ENCODE peak calls at places on chromosomes 7 and 10, in five cellular contexts. L is Panc1, X is stomach, W is sigmoid colon, E is transverse colon. P is an unnamed sample.

GRCh38 chr7:89312561-89312960 is 517.0 kb upstream of the TEX47 start:
- DNase-seq in L (no peak), X (no peak), W (no peak), E (no peak), P (no peak)

GRCh38 chr7:155296006-155296787 is 1.5 kb upstream of the INSIG1 start:
- DNase-seq in L (no peak), X (no peak), W (no peak), E (no peak), P (no peak)

GRCh38 chr7:117951285-117951684 is 78.0 kb upstream of the CTTNBP2 start:
- DNase-seq in L (no peak), X (no peak), W (no peak), E (no peak), P (no peak)

GRCh38 chr10:123381271-123381670 is 227.1 kb downstream of the BUB3 start:
- DNase-seq in L (no peak), X (no peak), W (no peak), E (no peak), P (no peak)

GRCh38 chr7:89623018-89623672 is 531.1 kb upstream of the STEAP1 start:
- DNase-seq in L (peak; percentile 32), X (no peak), W (no peak), E (no peak), P (no peak)

GRCh38 chr7:12067156-12067831 is 143.8 kb upstream of the TMEM106B start:
- DNase-seq in L (no peak), X (peak; percentile 59), W (peak; percentile 61), E (peak; percentile 67), P (no peak)

GRCh38 chr7:108211382-108212201 is 81.4 kb upstream of the LAMB4 start:
- DNase-seq in L (no peak), X (peak; percentile 31), W (no peak), E (peak; percentile 25), P (no peak)

GRCh38 chr7:105298004-105298403 is 90.7 kb downstream of the SRPK2 start:
- DNase-seq in L (no peak), X (no peak), W (no peak), E (no peak), P (no peak)

GRCh38 chr10:102435098-102435497 is 2.7 kb upstream of the CUEDC2 start:
- DNase-seq in L (no peak), X (no peak), W (no peak), E (no peak), P (no peak)
- H3K4me3 ChIP-seq in L (peak overlapping the region; percentile 10), X (no peak overlapping the region), W (no peak overlapping the region), E (no peak overlapping the region), P (peak overlapping the region; percentile 68)

DNA sequence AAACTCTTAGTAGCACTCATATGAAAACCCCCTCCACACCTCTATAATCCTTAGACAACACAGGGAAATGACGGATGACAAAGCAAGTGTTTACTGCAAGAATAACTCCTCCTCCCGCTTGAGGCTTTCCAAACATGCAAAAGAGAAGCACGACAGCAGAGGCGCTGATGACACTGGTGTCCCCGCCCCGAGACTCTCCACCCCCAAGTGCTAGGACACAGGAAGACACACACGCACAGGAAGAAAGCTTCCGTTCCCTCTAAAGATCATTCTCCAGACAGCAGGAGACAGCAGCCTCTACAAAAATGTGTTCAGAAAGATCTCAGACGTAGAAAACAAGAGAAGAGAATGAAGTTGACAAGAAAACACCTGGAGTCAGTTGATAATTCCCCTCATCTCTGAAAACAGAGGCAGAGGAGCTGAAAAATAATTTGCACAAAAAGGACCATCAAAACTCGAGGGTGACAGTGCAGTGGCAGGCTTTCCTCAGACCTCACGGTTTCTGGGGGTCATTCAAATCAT is 90.2 kb downstream of the DLG5 start:
- DNase-seq in L (no peak), X (peak; percentile 57), W (no peak), E (peak; percentile 68), P (peak; percentile 69)
- TF ChIP-seq POLR2AphosphoS5 in L (no peak), X (peak; percentile 41), W (no peak), E (no peak), P (no peak)

GRCh38 chr7:158733762-158734494 is 29.3 kb upstream of the NCAPG2 start:
- DNase-seq in L (no peak), X (no peak), W (no peak), E (no peak), P (no peak)
- TF ChIP-seq CTCF in L (no peak), X (no peak), W (no peak), E (peak; percentile 9), P (no peak)

GRCh38 chr7:100432053-100432452 is 2.4 kb downstream of the MEPCE start:
- DNase-seq in L (no peak), X (no peak), W (no peak), E (no peak), P (no peak)
- H3K4me3 ChIP-seq in L (peak overlapping the region; percentile 66), X (no peak overlapping the region), W (no peak overlapping the region), E (no peak overlapping the region), P (peak overlapping the region; percentile 98)

DNA sequence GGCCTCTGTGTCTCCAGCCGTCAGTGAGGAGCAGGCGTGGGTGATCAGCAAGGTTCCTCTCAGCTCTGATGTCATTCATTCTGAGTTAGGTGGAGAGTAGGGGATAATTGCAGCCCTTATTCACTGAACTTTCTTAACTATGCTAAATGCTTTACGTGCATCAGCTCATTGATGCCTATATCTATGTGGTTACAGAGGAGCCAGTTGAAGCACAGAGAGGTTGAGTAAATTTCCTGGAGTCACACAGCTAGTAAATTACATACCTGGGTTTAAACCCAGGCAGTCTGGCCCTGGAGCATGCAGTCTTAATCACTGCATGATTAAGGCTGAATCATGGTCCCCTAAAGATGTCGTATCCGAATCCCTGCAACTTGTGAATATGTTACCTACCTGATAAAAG is 99.6 kb downstream of the GRK5 start:
- DNase-seq in L (no peak), X (no peak), W (no peak), E (no peak), P (no peak)
- TF ChIP-seq POLR2AphosphoS5 in L (no peak), X (no peak), W (no peak), E (no peak), P (no peak)

GRCh38 chr7:142300689-142301088 is 42.8 kb upstream of the PRSS58 start:
- DNase-seq in L (no peak), X (no peak), W (no peak), E (no peak), P (no peak)
- TF ChIP-seq CTCF in L (peak; percentile 40), X (no peak), W (no peak), E (no peak), P (no peak)

GRCh38 chr10:71939304-71939703 is 24.9 kb upstream of the CHST3 start:
- DNase-seq in L (no peak), X (no peak), W (no peak), E (no peak), P (no peak)

GRCh38 chr10:71938211-71938610 is 26.0 kb upstream of the CHST3 start:
- DNase-seq in L (no peak), X (no peak), W (no peak), E (no peak), P (no peak)

GRCh38 chr10:71941318-71941717 is 22.9 kb upstream of the CHST3 start:
- DNase-seq in L (no peak), X (no peak), W (no peak), E (no peak), P (no peak)

GRCh38 chr10:71940752-71941151 is 23.4 kb upstream of the CHST3 start:
- DNase-seq in L (no peak), X (no peak), W (no peak), E (no peak), P (no peak)

GRCh38 chr10:71939861-71940474 is 24.2 kb upstream of the CHST3 start:
- DNase-seq in L (no peak), X (no peak), W (no peak), E (no peak), P (no peak)
- H3K4me3 ChIP-seq in L (no peak overlapping the region), X (no peak overlapping the region), W (no peak overlapping the region), E (no peak overlapping the region), P (no peak overlapping the region)

GRCh38 chr7:148368562-148368961 is 222.0 kb upstream of the C7orf33 start:
- DNase-seq in L (no peak), X (no peak), W (no peak), E (no peak), P (no peak)

DNA sequence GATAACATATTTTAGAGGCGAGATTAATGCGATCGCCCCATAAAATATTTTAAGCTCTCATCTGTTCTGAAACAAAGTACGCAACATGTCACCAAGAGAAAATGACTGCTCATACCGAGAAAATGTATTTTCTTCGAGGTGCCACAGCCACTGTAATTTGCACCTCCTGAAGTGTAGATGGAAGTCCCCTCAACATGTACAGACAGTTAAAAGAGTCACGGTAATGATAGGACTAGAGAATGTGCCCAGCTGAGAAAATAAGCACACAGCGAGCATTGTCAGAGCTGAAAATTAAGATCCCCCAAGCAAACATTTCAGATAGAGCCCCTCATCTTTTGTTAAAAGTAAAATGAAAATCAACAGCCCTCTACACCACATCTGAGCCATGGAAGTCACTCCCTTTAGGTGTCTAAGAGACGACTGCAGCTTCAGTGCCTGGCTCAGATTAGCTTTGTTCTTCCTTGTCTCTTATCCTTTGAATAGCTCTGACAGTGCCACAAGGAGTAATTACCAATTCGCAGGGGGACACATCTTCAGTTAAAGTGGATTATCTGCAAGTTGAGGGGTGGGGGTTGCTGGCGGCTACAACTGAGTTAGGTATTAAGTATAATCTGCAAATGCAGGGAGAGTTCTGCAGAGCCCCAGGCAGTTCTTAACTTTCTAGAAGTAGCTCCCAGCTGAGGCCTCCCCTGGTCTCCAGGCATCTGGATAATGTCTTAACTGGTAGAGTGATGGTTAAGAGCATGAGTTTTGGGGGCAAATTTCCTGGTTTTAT is 222.7 kb upstream of the C7orf33 start:
- DNase-seq in L (no peak), X (no peak), W (no peak), E (no peak), P (no peak)
- TF ChIP-seq POLR2AphosphoS5 in L (no peak), X (no peak), W (no peak), E (no peak), P (no peak)

P was measured in breast epithelium.